ENCODE peak calls at places on chromosomes 13 and 19, in ten cellular contexts. One of them, this sample, is unnamed.

GRCh38 chr19:38656171-38656981 is 8.9 kb downstream of the ACTN4 start:
- DNase-seq in WTC11: no peak
- DNase-seq in cardiac muscle cell: peak
- DNase-seq in stimulated activated CD4-positive, alpha-beta T cell treated with anti-CD3 and anti-CD28 coated beads, Interleukin-4, amount 100 ng/mL, for 24 hours: peak
- DNase-seq in body of pancreas: no peak
- DNase-seq in ELR: peak
- DNase-seq in uterus: no peak
- DNase-seq in activated CD4-positive, alpha-beta T cell treated with anti-CD3 and anti-CD28 coated beads, Interleukin-2, amount 50 U/mL, for 48 hours: peak
- DNase-seq in activated T-cell treated with anti-CD3 and anti-CD28 coated beads for 1 hour: no peak
- DNase-seq in AG10803: peak
- DNase-seq in this sample: no peak

GRCh38 chr13:52359534-52359933 is 46.4 kb downstream of the THSD1 start:
- DNase-seq in uterus: no peak
- DNase-seq in ELR: no peak
- DNase-seq in body of pancreas: no peak
- DNase-seq in activated CD4-positive, alpha-beta T cell treated with anti-CD3 and anti-CD28 coated beads, Interleukin-2, amount 50 U/mL, for 48 hours: no peak
- DNase-seq in AG10803: peak
- DNase-seq in cardiac muscle cell: peak
- DNase-seq in stimulated activated CD4-positive, alpha-beta T cell treated with anti-CD3 and anti-CD28 coated beads, Interleukin-4, amount 100 ng/mL, for 24 hours: no peak
- DNase-seq in activated T-cell treated with anti-CD3 and anti-CD28 coated beads for 1 hour: no peak
- DNase-seq in WTC11: no peak
- DNase-seq in this sample: no peak

GRCh38 chr19:40530091-40530901 is 46.4 kb upstream of the SHKBP1 start:
- DNase-seq in ELR: no peak
- DNase-seq in cardiac muscle cell: no peak
- DNase-seq in uterus: no peak
- DNase-seq in body of pancreas: peak
- DNase-seq in activated T-cell treated with anti-CD3 and anti-CD28 coated beads for 1 hour: no peak
- DNase-seq in AG10803: no peak
- DNase-seq in WTC11: peak
- DNase-seq in activated CD4-positive, alpha-beta T cell treated with anti-CD3 and anti-CD28 coated beads, Interleukin-2, amount 50 U/mL, for 48 hours: no peak
- DNase-seq in stimulated activated CD4-positive, alpha-beta T cell treated with anti-CD3 and anti-CD28 coated beads, Interleukin-4, amount 100 ng/mL, for 24 hours: no peak
- DNase-seq in this sample: no peak

GRCh38 chr13:50589651-50590054 is 253.8 kb downstream of the DLEU7 start:
- DNase-seq in ELR: peak
- DNase-seq in stimulated activated CD4-positive, alpha-beta T cell treated with anti-CD3 and anti-CD28 coated beads, Interleukin-4, amount 100 ng/mL, for 24 hours: no peak
- DNase-seq in body of pancreas: no peak
- DNase-seq in AG10803: peak
- DNase-seq in WTC11: no peak
- DNase-seq in activated T-cell treated with anti-CD3 and anti-CD28 coated beads for 1 hour: no peak
- DNase-seq in uterus: peak
- DNase-seq in cardiac muscle cell: peak
- DNase-seq in activated CD4-positive, alpha-beta T cell treated with anti-CD3 and anti-CD28 coated beads, Interleukin-2, amount 50 U/mL, for 48 hours: no peak
- DNase-seq in this sample: peak

GRCh38 chr19:4597975-4598671 is 38.6 kb upstream of the SEMA6B start:
- DNase-seq in activated T-cell treated with anti-CD3 and anti-CD28 coated beads for 1 hour: peak
- DNase-seq in WTC11: peak
- DNase-seq in body of pancreas: peak
- DNase-seq in stimulated activated CD4-positive, alpha-beta T cell treated with anti-CD3 and anti-CD28 coated beads, Interleukin-4, amount 100 ng/mL, for 24 hours: peak
- DNase-seq in cardiac muscle cell: peak
- DNase-seq in ELR: peak
- DNase-seq in activated CD4-positive, alpha-beta T cell treated with anti-CD3 and anti-CD28 coated beads, Interleukin-2, amount 50 U/mL, for 48 hours: peak
- DNase-seq in AG10803: no peak
- DNase-seq in uterus: peak
- DNase-seq in this sample: no peak

GRCh38 chr19:32397736-32398135 is 7.8 kb upstream of the DPY19L3 start:
- DNase-seq in WTC11: no peak
- DNase-seq in ELR: peak
- DNase-seq in activated CD4-positive, alpha-beta T cell treated with anti-CD3 and anti-CD28 coated beads, Interleukin-2, amount 50 U/mL, for 48 hours: no peak
- DNase-seq in AG10803: peak
- DNase-seq in uterus: no peak
- DNase-seq in body of pancreas: no peak
- DNase-seq in stimulated activated CD4-positive, alpha-beta T cell treated with anti-CD3 and anti-CD28 coated beads, Interleukin-4, amount 100 ng/mL, for 24 hours: no peak
- DNase-seq in cardiac muscle cell: peak
- DNase-seq in activated T-cell treated with anti-CD3 and anti-CD28 coated beads for 1 hour: no peak
- DNase-seq in this sample: no peak

GRCh38 chr19:6739884-6740588 is 556 bp downstream of the TRIP10 start:
- DNase-seq in stimulated activated CD4-positive, alpha-beta T cell treated with anti-CD3 and anti-CD28 coated beads, Interleukin-4, amount 100 ng/mL, for 24 hours: peak
- DNase-seq in body of pancreas: peak
- DNase-seq in AG10803: no peak
- DNase-seq in activated CD4-positive, alpha-beta T cell treated with anti-CD3 and anti-CD28 coated beads, Interleukin-2, amount 50 U/mL, for 48 hours: peak
- DNase-seq in uterus: no peak
- DNase-seq in ELR: peak
- DNase-seq in cardiac muscle cell: no peak
- DNase-seq in activated T-cell treated with anti-CD3 and anti-CD28 coated beads for 1 hour: no peak
- DNase-seq in WTC11: peak
- DNase-seq in this sample: no peak

GRCh38 chr13:46181799-46182490 is at the start of gene LCP1:
- DNase-seq in uterus: no peak
- DNase-seq in WTC11: no peak
- DNase-seq in cardiac muscle cell: no peak
- DNase-seq in AG10803: no peak
- DNase-seq in activated T-cell treated with anti-CD3 and anti-CD28 coated beads for 1 hour: peak
- DNase-seq in ELR: peak
- DNase-seq in stimulated activated CD4-positive, alpha-beta T cell treated with anti-CD3 and anti-CD28 coated beads, Interleukin-4, amount 100 ng/mL, for 24 hours: peak
- DNase-seq in activated CD4-positive, alpha-beta T cell treated with anti-CD3 and anti-CD28 coated beads, Interleukin-2, amount 50 U/mL, for 48 hours: peak
- DNase-seq in body of pancreas: no peak
- DNase-seq in this sample: no peak

GRCh38 chr19:7595466-7596133 is at the start of gene CAMSAP3:
- DNase-seq in activated CD4-positive, alpha-beta T cell treated with anti-CD3 and anti-CD28 coated beads, Interleukin-2, amount 50 U/mL, for 48 hours: peak
- DNase-seq in stimulated activated CD4-positive, alpha-beta T cell treated with anti-CD3 and anti-CD28 coated beads, Interleukin-4, amount 100 ng/mL, for 24 hours: peak
- DNase-seq in body of pancreas: peak
- DNase-seq in uterus: no peak
- DNase-seq in WTC11: peak
- DNase-seq in ELR: no peak
- DNase-seq in activated T-cell treated with anti-CD3 and anti-CD28 coated beads for 1 hour: peak
- DNase-seq in AG10803: peak
- DNase-seq in cardiac muscle cell: no peak
- DNase-seq in this sample: no peak

GRCh38 chr13:67238277-67238859 is 8.2 kb upstream of the PCDH9 start:
- DNase-seq in AG10803: peak
- DNase-seq in WTC11: no peak
- DNase-seq in activated T-cell treated with anti-CD3 and anti-CD28 coated beads for 1 hour: no peak
- DNase-seq in body of pancreas: no peak
- DNase-seq in stimulated activated CD4-positive, alpha-beta T cell treated with anti-CD3 and anti-CD28 coated beads, Interleukin-4, amount 100 ng/mL, for 24 hours: no peak
- DNase-seq in cardiac muscle cell: peak
- DNase-seq in activated CD4-positive, alpha-beta T cell treated with anti-CD3 and anti-CD28 coated beads, Interleukin-2, amount 50 U/mL, for 48 hours: no peak
- DNase-seq in ELR: peak
- DNase-seq in uterus: no peak
- DNase-seq in this sample: no peak

GRCh38 chr13:109151255-109151654 is 521.8 kb downstream of the MYO16 start:
- DNase-seq in AG10803: no peak
- DNase-seq in body of pancreas: no peak
- DNase-seq in stimulated activated CD4-positive, alpha-beta T cell treated with anti-CD3 and anti-CD28 coated beads, Interleukin-4, amount 100 ng/mL, for 24 hours: no peak
- DNase-seq in WTC11: no peak
- DNase-seq in activated CD4-positive, alpha-beta T cell treated with anti-CD3 and anti-CD28 coated beads, Interleukin-2, amount 50 U/mL, for 48 hours: no peak
- DNase-seq in ELR: peak
- DNase-seq in activated T-cell treated with anti-CD3 and anti-CD28 coated beads for 1 hour: no peak
- DNase-seq in cardiac muscle cell: no peak
- DNase-seq in uterus: no peak
- DNase-seq in this sample: no peak

GRCh38 chr13:40629678-40630384 is 36.6 kb downstream of the FOXO1 start:
- DNase-seq in WTC11: no peak
- DNase-seq in stimulated activated CD4-positive, alpha-beta T cell treated with anti-CD3 and anti-CD28 coated beads, Interleukin-4, amount 100 ng/mL, for 24 hours: no peak
- DNase-seq in activated T-cell treated with anti-CD3 and anti-CD28 coated beads for 1 hour: no peak
- DNase-seq in ELR: no peak
- DNase-seq in cardiac muscle cell: no peak
- DNase-seq in uterus: no peak
- DNase-seq in activated CD4-positive, alpha-beta T cell treated with anti-CD3 and anti-CD28 coated beads, Interleukin-2, amount 50 U/mL, for 48 hours: no peak
- DNase-seq in AG10803: no peak
- DNase-seq in body of pancreas: no peak
- DNase-seq in this sample: no peak

GRCh38 chr19:51830263-51830662 is 35.3 kb downstream of the FPR3 start:
- DNase-seq in WTC11: no peak
- DNase-seq in activated T-cell treated with anti-CD3 and anti-CD28 coated beads for 1 hour: no peak
- DNase-seq in cardiac muscle cell: peak
- DNase-seq in body of pancreas: no peak
- DNase-seq in ELR: peak
- DNase-seq in activated CD4-positive, alpha-beta T cell treated with anti-CD3 and anti-CD28 coated beads, Interleukin-2, amount 50 U/mL, for 48 hours: no peak
- DNase-seq in uterus: no peak
- DNase-seq in AG10803: peak
- DNase-seq in stimulated activated CD4-positive, alpha-beta T cell treated with anti-CD3 and anti-CD28 coated beads, Interleukin-4, amount 100 ng/mL, for 24 hours: no peak
- DNase-seq in this sample: no peak